ENCODE peak calls at places on chromosomes 11 and 22, in nine cellular contexts. Y is prostate gland; K is OCI-LY7; N is cardiac fibroblast; Q is glomerular endothelial cell; J is HFFc6; R is CD4-positive, alpha-beta memory T cell; O is iPS DF 19.7; L is fibroblast of gingiva. W is an unnamed sample.

GRCh38 chr22:36395922-36396321 is 8.2 kb upstream of the MYH9 start:
- DNase-seq in R (no peak), Y (no peak), J (peak; percentile 57), L (no peak), Q (no peak), K (no peak), O (no peak), N (peak; percentile 73), W (no peak)

GRCh38 chr22:37994982-37995381 is 10.6 kb upstream of the SOX10 start:
- DNase-seq in K (no peak), Y (no peak), N (no peak), Q (no peak), R (no peak), L (no peak), J (no peak), O (no peak), W (no peak)

GRCh38 chr11:90434858-90435257 is 212.0 kb upstream of the CHORDC1 start:
- DNase-seq in N (no peak), Y (peak; percentile 20), R (no peak), L (no peak), Q (no peak), K (no peak), J (no peak), O (no peak), W (no peak)

GRCh38 chr22:35043251-35043931 is 22.6 kb upstream of the ISX start:
- DNase-seq in N (no peak), Q (no peak), O (no peak), R (no peak), L (no peak), K (peak; percentile 20), Y (no peak), J (no peak), W (no peak)

GRCh38 chr11:17543574-17544180 is 539 bp downstream of the USH1C start:
- DNase-seq in Q (no peak), N (no peak), L (no peak), R (no peak), O (no peak), K (no peak), J (no peak), Y (no peak), W (no peak)

GRCh38 chr22:43227231-43227630 is 40.3 kb upstream of the TTLL12 start:
- DNase-seq in Y (no peak), J (no peak), R (no peak), N (no peak), O (no peak), Q (no peak), K (no peak), L (no peak), W (no peak)

GRCh38 chr11:1260023-1260501 is 37.2 kb downstream of the MUC5B start:
- DNase-seq in K (peak; percentile 57), Y (no peak), O (no peak), L (no peak), Q (no peak), R (peak; percentile 12), N (peak; percentile 18), J (no peak), W (peak; percentile 55)

GRCh38 chr11:12538889-12539421 is 135.3 kb upstream of the TEAD1 start:
- DNase-seq in J (no peak), O (no peak), Y (no peak), N (no peak), R (no peak), L (no peak), Q (no peak), K (no peak), W (no peak)

GRCh38 chr11:11976476-11977187 is 31.8 kb downstream of the DKK3 start:
- DNase-seq in O (no peak), Q (no peak), J (no peak), Y (no peak), N (no peak), K (no peak), R (no peak), L (no peak), W (no peak)

GRCh38 chr11:72240461-72241289 is 3.3 kb downstream of the PHOX2A start:
- DNase-seq in Y (no peak), O (no peak), N (no peak), L (no peak), J (no peak), Q (no peak), R (no peak), K (no peak), W (no peak)

GRCh38 chr11:44005076-44005800 is 42.5 kb upstream of the ACCSL start:
- DNase-seq in N (no peak), J (no peak), R (no peak), Q (no peak), Y (no peak), O (no peak), K (no peak), L (no peak), W (no peak)

GRCh38 chr22:32329202-32329645 is 28.4 kb upstream of the RFPL3 start:
- DNase-seq in Y (no peak), Q (no peak), L (no peak), O (no peak), K (no peak), R (no peak), N (no peak), J (no peak), W (no peak)

GRCh38 chr11:131894615-131895544 is 524.5 kb downstream of the NTM start:
- DNase-seq in R (no peak), K (no peak), L (no peak), N (peak; percentile 41), J (no peak), O (no peak), Y (no peak), Q (no peak), W (no peak)

GRCh38 chr11:121055076-121055475 is 31.2 kb downstream of the TBCEL start:
- DNase-seq in Y (no peak), O (no peak), R (no peak), K (no peak), J (no peak), Q (no peak), L (no peak), N (no peak), W (no peak)

W was measured in DND-41.